ENCODE peak calls at places on chromosomes 13 and 19, in seven cellular contexts. One of them, this sample, is unnamed.

GRCh38 chr19:20318616-20319015 is 151.6 kb downstream of the ZNF486 start:
- DNase-seq in small intestine: no peak
- DNase-seq in aorta: no peak
- DNase-seq in ascending aorta: no peak
- DNase-seq in tibial nerve: no peak
- DNase-seq in dorsolateral prefrontal cortex: no peak
- DNase-seq in mammary epithelial cell: no peak
- DNase-seq in this sample: no peak

GRCh38 chr19:18150776-18151624 is 2.0 kb upstream of the PIK3R2 start:
- DNase-seq in tibial nerve: no peak
- DNase-seq in aorta: no peak
- DNase-seq in mammary epithelial cell: no peak
- DNase-seq in small intestine: no peak
- DNase-seq in dorsolateral prefrontal cortex: no peak
- DNase-seq in ascending aorta: no peak
- DNase-seq in this sample: no peak

GRCh38 chr13:45209229-45209628 is 8.4 kb upstream of the KCTD4 start:
- DNase-seq in mammary epithelial cell: peak; percentile 76
- DNase-seq in dorsolateral prefrontal cortex: no peak
- DNase-seq in ascending aorta: no peak
- DNase-seq in aorta: no peak
- DNase-seq in tibial nerve: no peak
- DNase-seq in small intestine: no peak
- DNase-seq in this sample: no peak

GRCh38 chr13:96898212-96898611 is 96.1 kb downstream of the OXGR1 start:
- DNase-seq in mammary epithelial cell: peak; percentile 2
- DNase-seq in aorta: no peak
- DNase-seq in dorsolateral prefrontal cortex: no peak
- DNase-seq in tibial nerve: no peak
- DNase-seq in small intestine: no peak
- DNase-seq in ascending aorta: no peak
- DNase-seq in this sample: no peak

GRCh38 chr19:2385053-2385721 is 25.1 kb downstream of the TMPRSS9 start:
- DNase-seq in ascending aorta: no peak
- DNase-seq in aorta: no peak
- DNase-seq in tibial nerve: no peak
- DNase-seq in dorsolateral prefrontal cortex: peak; percentile 50
- DNase-seq in mammary epithelial cell: peak; percentile 89
- DNase-seq in small intestine: peak; percentile 81
- DNase-seq in this sample: no peak

GRCh38 chr19:7211191-7211988 is 82.8 kb downstream of the INSR start:
- DNase-seq in aorta: no peak
- DNase-seq in dorsolateral prefrontal cortex: no peak
- DNase-seq in mammary epithelial cell: no peak
- DNase-seq in small intestine: peak; percentile 40
- DNase-seq in ascending aorta: no peak
- DNase-seq in tibial nerve: no peak
- DNase-seq in this sample: peak; percentile 71

GRCh38 chr19:30781519-30781918 is 409.3 kb downstream of the ZNF536 start:
- DNase-seq in mammary epithelial cell: no peak
- DNase-seq in tibial nerve: no peak
- DNase-seq in ascending aorta: no peak
- DNase-seq in aorta: no peak
- DNase-seq in dorsolateral prefrontal cortex: no peak
- DNase-seq in small intestine: no peak
- DNase-seq in this sample: peak; percentile 18

GRCh38 chr13:42056146-42056545 is 7.7 kb downstream of the DGKH start:
- DNase-seq in mammary epithelial cell: no peak
- DNase-seq in dorsolateral prefrontal cortex: no peak
- DNase-seq in aorta: no peak
- DNase-seq in ascending aorta: no peak
- DNase-seq in small intestine: no peak
- DNase-seq in tibial nerve: no peak
- DNase-seq in this sample: no peak

GRCh38 chr13:50990540-50991506 is 81.2 kb downstream of the RNASEH2B start:
- DNase-seq in tibial nerve: peak; percentile 69
- DNase-seq in ascending aorta: no peak
- DNase-seq in small intestine: no peak
- DNase-seq in mammary epithelial cell: no peak
- DNase-seq in dorsolateral prefrontal cortex: peak; percentile 88
- DNase-seq in aorta: peak; percentile 84
- DNase-seq in this sample: peak; percentile 77

GRCh38 chr19:51978882-51979281 is 7.8 kb downstream of the ZNF350 start:
- DNase-seq in mammary epithelial cell: no peak
- DNase-seq in small intestine: no peak
- DNase-seq in ascending aorta: no peak
- DNase-seq in tibial nerve: no peak
- DNase-seq in aorta: no peak
- DNase-seq in dorsolateral prefrontal cortex: no peak
- DNase-seq in this sample: no peak

GRCh38 chr13:36211567-36211966 is 2.8 kb downstream of the SOHLH2 start:
- DNase-seq in mammary epithelial cell: no peak
- DNase-seq in tibial nerve: no peak
- DNase-seq in small intestine: no peak
- DNase-seq in dorsolateral prefrontal cortex: no peak
- DNase-seq in aorta: no peak
- DNase-seq in ascending aorta: no peak
- DNase-seq in this sample: no peak

GRCh38 chr19:7811989-7812388 is 18.0 kb upstream of the EVI5L start:
- DNase-seq in dorsolateral prefrontal cortex: no peak
- DNase-seq in aorta: no peak
- DNase-seq in tibial nerve: no peak
- DNase-seq in ascending aorta: no peak
- DNase-seq in mammary epithelial cell: peak; percentile 74
- DNase-seq in small intestine: no peak
- DNase-seq in this sample: no peak

GRCh38 chr19:18046066-18046718 is 38.2 kb downstream of the ARRDC2 start:
- DNase-seq in tibial nerve: no peak
- DNase-seq in small intestine: peak; percentile 38
- DNase-seq in ascending aorta: no peak
- DNase-seq in dorsolateral prefrontal cortex: no peak
- DNase-seq in aorta: peak; percentile 81
- DNase-seq in mammary epithelial cell: peak; percentile 83
- DNase-seq in this sample: peak; percentile 71

GRCh38 chr13:48429036-48429435 is 16.1 kb upstream of the LPAR6 start:
- DNase-seq in ascending aorta: no peak
- DNase-seq in small intestine: no peak
- DNase-seq in tibial nerve: no peak
- DNase-seq in aorta: no peak
- DNase-seq in dorsolateral prefrontal cortex: no peak
- DNase-seq in mammary epithelial cell: no peak
- DNase-seq in this sample: no peak

GRCh38 chr13:79385694-79386093 is 20.4 kb downstream of the RBM26 start:
- DNase-seq in dorsolateral prefrontal cortex: no peak
- DNase-seq in aorta: no peak
- DNase-seq in mammary epithelial cell: peak; percentile 57
- DNase-seq in small intestine: no peak
- DNase-seq in ascending aorta: no peak
- DNase-seq in tibial nerve: no peak
- DNase-seq in this sample: no peak

GRCh38 chr13:113411216-113412023 is 41.9 kb downstream of the ADPRHL1 start:
- DNase-seq in tibial nerve: peak; percentile 52
- DNase-seq in dorsolateral prefrontal cortex: no peak
- DNase-seq in ascending aorta: no peak
- DNase-seq in small intestine: no peak
- DNase-seq in mammary epithelial cell: peak; percentile 69
- DNase-seq in aorta: peak; percentile 91
- DNase-seq in this sample: peak; percentile 77

GRCh38 chr19:6718111-6718740 is 2.2 kb downstream of the C3 start:
- DNase-seq in mammary epithelial cell: no peak
- DNase-seq in small intestine: no peak
- DNase-seq in dorsolateral prefrontal cortex: no peak
- DNase-seq in ascending aorta: no peak
- DNase-seq in aorta: no peak
- DNase-seq in tibial nerve: no peak
- DNase-seq in this sample: no peak

DNA sequence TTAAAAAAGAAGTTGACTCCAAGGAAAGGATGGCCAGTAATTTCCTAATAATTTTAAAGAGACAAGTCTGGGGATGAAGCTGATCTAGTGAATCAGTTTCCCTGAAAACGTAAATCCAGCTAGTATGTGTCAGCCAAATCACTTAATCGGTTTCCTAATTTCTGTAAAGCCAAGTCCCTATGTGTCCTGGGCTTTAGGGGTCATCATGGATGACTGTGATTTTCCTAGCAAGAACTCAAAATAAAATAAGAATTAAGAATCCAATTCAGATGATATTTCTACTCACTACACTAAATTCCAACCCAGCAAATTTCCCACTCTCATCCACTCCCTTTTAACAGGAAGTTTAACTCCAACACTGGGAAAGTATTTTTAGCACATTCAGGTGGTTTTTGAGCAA is 35.8 kb downstream of the ELF1 start:
- DNase-seq in aorta: no peak
- DNase-seq in small intestine: no peak
- DNase-seq in dorsolateral prefrontal cortex: no peak
- DNase-seq in mammary epithelial cell: no peak
- DNase-seq in ascending aorta: no peak
- DNase-seq in tibial nerve: no peak
- DNase-seq in this sample: no peak
- H3K4me3 ChIP-seq in aorta: no peak overlapping the region
- H3K4me3 ChIP-seq in small intestine: no peak overlapping the region
- H3K4me3 ChIP-seq in dorsolateral prefrontal cortex: no peak overlapping the region
- H3K4me3 ChIP-seq in mammary epithelial cell: no peak overlapping the region
- H3K4me3 ChIP-seq in ascending aorta: peak overlapping the region; percentile 41
- H3K4me3 ChIP-seq in tibial nerve: peak overlapping the region; percentile 1
- H3K4me3 ChIP-seq in this sample: no peak overlapping the region

DNA sequence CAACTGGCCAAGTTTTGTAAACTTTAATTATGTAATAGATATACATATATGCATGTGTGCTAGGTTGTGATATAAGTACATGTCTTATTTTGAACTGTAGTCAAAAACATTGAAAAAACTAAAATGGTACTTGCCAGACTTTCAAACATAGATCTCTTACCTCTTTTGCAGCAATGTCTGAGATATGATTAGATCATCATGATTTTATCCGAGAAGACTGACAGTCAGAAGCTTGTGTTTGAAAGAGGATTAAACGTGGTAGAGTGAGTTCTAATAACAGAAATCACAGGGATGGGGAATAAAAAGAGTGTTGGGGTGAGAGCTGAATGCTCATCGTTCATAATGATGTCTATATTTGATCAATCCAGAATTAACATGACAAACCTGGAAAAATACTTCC is 18.2 kb upstream of the ACP7 start:
- DNase-seq in small intestine: no peak
- DNase-seq in tibial nerve: no peak
- DNase-seq in ascending aorta: no peak
- DNase-seq in aorta: no peak
- DNase-seq in mammary epithelial cell: no peak
- DNase-seq in dorsolateral prefrontal cortex: no peak
- DNase-seq in this sample: no peak
- H3K27ac ChIP-seq in small intestine: no peak overlapping the region
- H3K27ac ChIP-seq in tibial nerve: no peak overlapping the region
- H3K27ac ChIP-seq in ascending aorta: no peak overlapping the region
- H3K27ac ChIP-seq in aorta: no peak overlapping the region
- H3K27ac ChIP-seq in mammary epithelial cell: no peak overlapping the region
- H3K27ac ChIP-seq in dorsolateral prefrontal cortex: no peak overlapping the region
- H3K27ac ChIP-seq in this sample: no peak overlapping the region

GRCh38 chr13:31998131-31998530 is 33.4 kb upstream of the FRY start:
- DNase-seq in mammary epithelial cell: no peak
- DNase-seq in dorsolateral prefrontal cortex: no peak
- DNase-seq in tibial nerve: no peak
- DNase-seq in aorta: no peak
- DNase-seq in small intestine: peak; percentile 79
- DNase-seq in ascending aorta: no peak
- DNase-seq in this sample: no peak
- H3K4me3 ChIP-seq in mammary epithelial cell: no peak overlapping the region
- H3K4me3 ChIP-seq in dorsolateral prefrontal cortex: no peak overlapping the region
- H3K4me3 ChIP-seq in tibial nerve: no peak overlapping the region
- H3K4me3 ChIP-seq in aorta: no peak overlapping the region
- H3K4me3 ChIP-seq in small intestine: no peak overlapping the region
- H3K4me3 ChIP-seq in ascending aorta: peak overlapping the region; percentile 11
- H3K4me3 ChIP-seq in this sample: no peak overlapping the region

GRCh38 chr13:81738364-81738763 is 1397.4 kb upstream of the SPRY2 start:
- DNase-seq in aorta: no peak
- DNase-seq in tibial nerve: no peak
- DNase-seq in ascending aorta: no peak
- DNase-seq in dorsolateral prefrontal cortex: no peak
- DNase-seq in mammary epithelial cell: peak; percentile 9
- DNase-seq in small intestine: no peak
- DNase-seq in this sample: no peak
- H3K27ac ChIP-seq in aorta: no peak overlapping the region
- H3K27ac ChIP-seq in tibial nerve: no peak overlapping the region
- H3K27ac ChIP-seq in ascending aorta: no peak overlapping the region
- H3K27ac ChIP-seq in dorsolateral prefrontal cortex: no peak overlapping the region
- H3K27ac ChIP-seq in mammary epithelial cell: no peak overlapping the region
- H3K27ac ChIP-seq in small intestine: no peak overlapping the region
- H3K27ac ChIP-seq in this sample: no peak overlapping the region

GRCh38 chr19:22527554-22527953 is 105.4 kb upstream of the ZNF98 start:
- DNase-seq in dorsolateral prefrontal cortex: no peak
- DNase-seq in tibial nerve: no peak
- DNase-seq in aorta: no peak
- DNase-seq in small intestine: no peak
- DNase-seq in ascending aorta: no peak
- DNase-seq in mammary epithelial cell: no peak
- DNase-seq in this sample: no peak
- H3K4me3 ChIP-seq in dorsolateral prefrontal cortex: no peak overlapping the region
- H3K4me3 ChIP-seq in tibial nerve: no peak overlapping the region
- H3K4me3 ChIP-seq in aorta: peak overlapping the region; percentile 57
- H3K4me3 ChIP-seq in small intestine: no peak overlapping the region
- H3K4me3 ChIP-seq in ascending aorta: peak overlapping the region; percentile 54
- H3K4me3 ChIP-seq in mammary epithelial cell: no peak overlapping the region
- H3K4me3 ChIP-seq in this sample: no peak overlapping the region

GRCh38 chr19:48210005-48210404 is 39.5 kb downstream of the ZSWIM9 start:
- DNase-seq in small intestine: no peak
- DNase-seq in ascending aorta: no peak
- DNase-seq in mammary epithelial cell: no peak
- DNase-seq in tibial nerve: no peak
- DNase-seq in aorta: no peak
- DNase-seq in dorsolateral prefrontal cortex: no peak
- DNase-seq in this sample: no peak

GRCh38 chr19:48203227-48203793 is 32.8 kb downstream of the ZSWIM9 start:
- DNase-seq in tibial nerve: no peak
- DNase-seq in mammary epithelial cell: no peak
- DNase-seq in dorsolateral prefrontal cortex: no peak
- DNase-seq in aorta: no peak
- DNase-seq in ascending aorta: no peak
- DNase-seq in small intestine: no peak
- DNase-seq in this sample: peak; percentile 26

GRCh38 chr19:48203794-48204628 is 33.5 kb downstream of the ZSWIM9 start:
- DNase-seq in dorsolateral prefrontal cortex: peak; percentile 97
- DNase-seq in small intestine: peak; percentile 99
- DNase-seq in tibial nerve: peak; percentile 82
- DNase-seq in ascending aorta: peak; percentile 68
- DNase-seq in mammary epithelial cell: peak; percentile 98
- DNase-seq in aorta: peak; percentile 97
- DNase-seq in this sample: peak; percentile 92

GRCh38 chr19:48206402-48207093 is 36.1 kb downstream of the ZSWIM9 start:
- DNase-seq in tibial nerve: no peak
- DNase-seq in ascending aorta: no peak
- DNase-seq in small intestine: no peak
- DNase-seq in mammary epithelial cell: no peak
- DNase-seq in dorsolateral prefrontal cortex: no peak
- DNase-seq in aorta: no peak
- DNase-seq in this sample: peak; percentile 53
- H3K27ac ChIP-seq in tibial nerve: no peak overlapping the region
- H3K27ac ChIP-seq in ascending aorta: no peak overlapping the region
- H3K27ac ChIP-seq in small intestine: no peak overlapping the region
- H3K27ac ChIP-seq in mammary epithelial cell: no peak overlapping the region
- H3K27ac ChIP-seq in dorsolateral prefrontal cortex: no peak overlapping the region
- H3K27ac ChIP-seq in aorta: no peak overlapping the region
- H3K27ac ChIP-seq in this sample: no peak overlapping the region